ENCODE peak calls at places on chromosomes 3 and 15, in ten cellular contexts. One of them, this sample, is unnamed.

GRCh38 chr3:15345051-15345607 is 12.7 kb upstream of the SH3BP5 start:
- DNase-seq in sigmoid colon: no peak
- DNase-seq in iPS DF 6.9: no peak
- DNase-seq in AG04450: no peak
- DNase-seq in GM06990: peak; percentile 44
- DNase-seq in fibroblast of mammary gland: no peak
- DNase-seq in fibroblast of lung: no peak
- DNase-seq in choroid plexus epithelial cell: no peak
- DNase-seq in AG09309: no peak
- DNase-seq in mammary epithelial cell: no peak
- DNase-seq in this sample: no peak

GRCh38 chr3:11757441-11757875 is 89.2 kb downstream of the TAMM41 start:
- DNase-seq in sigmoid colon: no peak
- DNase-seq in fibroblast of mammary gland: peak; percentile 30
- DNase-seq in mammary epithelial cell: peak; percentile 17
- DNase-seq in AG04450: peak; percentile 16
- DNase-seq in GM06990: no peak
- DNase-seq in fibroblast of lung: peak; percentile 14
- DNase-seq in iPS DF 6.9: no peak
- DNase-seq in choroid plexus epithelial cell: peak; percentile 57
- DNase-seq in AG09309: no peak
- DNase-seq in this sample: no peak

GRCh38 chr15:40075298-40076044 is 33.2 kb downstream of the BMF start:
- DNase-seq in GM06990: no peak
- DNase-seq in AG04450: no peak
- DNase-seq in iPS DF 6.9: no peak
- DNase-seq in sigmoid colon: no peak
- DNase-seq in mammary epithelial cell: no peak
- DNase-seq in AG09309: no peak
- DNase-seq in choroid plexus epithelial cell: no peak
- DNase-seq in fibroblast of mammary gland: no peak
- DNase-seq in fibroblast of lung: no peak
- DNase-seq in this sample: no peak

GRCh38 chr3:149566296-149566945 is 91.4 kb downstream of the WWTR1 start:
- DNase-seq in sigmoid colon: no peak
- DNase-seq in AG09309: no peak
- DNase-seq in choroid plexus epithelial cell: peak; percentile 58
- DNase-seq in AG04450: no peak
- DNase-seq in fibroblast of lung: peak; percentile 74
- DNase-seq in fibroblast of mammary gland: peak; percentile 71
- DNase-seq in GM06990: no peak
- DNase-seq in mammary epithelial cell: no peak
- DNase-seq in iPS DF 6.9: no peak
- DNase-seq in this sample: no peak

GRCh38 chr15:80518522-80518921 is 114.3 kb downstream of the ARNT2 start:
- DNase-seq in AG04450: no peak
- DNase-seq in fibroblast of mammary gland: no peak
- DNase-seq in sigmoid colon: no peak
- DNase-seq in GM06990: no peak
- DNase-seq in AG09309: no peak
- DNase-seq in choroid plexus epithelial cell: no peak
- DNase-seq in mammary epithelial cell: no peak
- DNase-seq in fibroblast of lung: no peak
- DNase-seq in iPS DF 6.9: no peak
- DNase-seq in this sample: no peak

GRCh38 chr15:98562361-98562791 is 86.0 kb upstream of the IGF1R start:
- DNase-seq in choroid plexus epithelial cell: no peak
- DNase-seq in iPS DF 6.9: no peak
- DNase-seq in mammary epithelial cell: peak; percentile 85
- DNase-seq in AG09309: no peak
- DNase-seq in fibroblast of lung: no peak
- DNase-seq in sigmoid colon: peak; percentile 94
- DNase-seq in AG04450: no peak
- DNase-seq in fibroblast of mammary gland: no peak
- DNase-seq in GM06990: no peak
- DNase-seq in this sample: no peak

GRCh38 chr15:92413511-92413910 is 19.8 kb downstream of the ST8SIA2 start:
- DNase-seq in GM06990: no peak
- DNase-seq in fibroblast of mammary gland: no peak
- DNase-seq in choroid plexus epithelial cell: no peak
- DNase-seq in AG09309: no peak
- DNase-seq in mammary epithelial cell: no peak
- DNase-seq in iPS DF 6.9: no peak
- DNase-seq in AG04450: no peak
- DNase-seq in sigmoid colon: no peak
- DNase-seq in fibroblast of lung: no peak
- DNase-seq in this sample: no peak

GRCh38 chr15:66803182-66803729 is 101.2 kb downstream of the SMAD6 start:
- DNase-seq in fibroblast of lung: peak; percentile 99
- DNase-seq in iPS DF 6.9: no peak
- DNase-seq in AG04450: peak; percentile 97
- DNase-seq in AG09309: peak; percentile 89
- DNase-seq in sigmoid colon: peak; percentile 93
- DNase-seq in GM06990: no peak
- DNase-seq in choroid plexus epithelial cell: peak; percentile 98
- DNase-seq in fibroblast of mammary gland: peak; percentile 96
- DNase-seq in mammary epithelial cell: peak; percentile 87
- DNase-seq in this sample: peak; percentile 91

GRCh38 chr3:149091983-149092382 is 5.7 kb upstream of the HLTF start:
- DNase-seq in sigmoid colon: no peak
- DNase-seq in GM06990: no peak
- DNase-seq in fibroblast of lung: no peak
- DNase-seq in fibroblast of mammary gland: no peak
- DNase-seq in choroid plexus epithelial cell: no peak
- DNase-seq in AG09309: no peak
- DNase-seq in AG04450: no peak
- DNase-seq in iPS DF 6.9: no peak
- DNase-seq in mammary epithelial cell: no peak
- DNase-seq in this sample: no peak

GRCh38 chr3:170076715-170077238 is 39.0 kb downstream of the GPR160 start:
- DNase-seq in fibroblast of lung: peak; percentile 66
- DNase-seq in AG04450: peak; percentile 45
- DNase-seq in iPS DF 6.9: no peak
- DNase-seq in fibroblast of mammary gland: peak; percentile 80
- DNase-seq in mammary epithelial cell: peak; percentile 53
- DNase-seq in AG09309: peak; percentile 2
- DNase-seq in GM06990: no peak
- DNase-seq in choroid plexus epithelial cell: peak; percentile 90
- DNase-seq in sigmoid colon: no peak
- DNase-seq in this sample: no peak

GRCh38 chr3:172153335-172153861 is 114.0 kb downstream of the FNDC3B start:
- DNase-seq in GM06990: no peak
- DNase-seq in sigmoid colon: peak; percentile 98
- DNase-seq in choroid plexus epithelial cell: peak; percentile 99
- DNase-seq in iPS DF 6.9: no peak
- DNase-seq in fibroblast of mammary gland: peak; percentile 99
- DNase-seq in AG09309: peak; percentile 93
- DNase-seq in AG04450: peak; percentile 90
- DNase-seq in mammary epithelial cell: peak; percentile 97
- DNase-seq in fibroblast of lung: peak; percentile 100
- DNase-seq in this sample: peak; percentile 93

GRCh38 chr15:31598620-31599019 is 272.0 kb downstream of the KLF13 start:
- DNase-seq in fibroblast of lung: peak; percentile 15
- DNase-seq in AG09309: no peak
- DNase-seq in iPS DF 6.9: no peak
- DNase-seq in fibroblast of mammary gland: no peak
- DNase-seq in GM06990: no peak
- DNase-seq in choroid plexus epithelial cell: peak; percentile 4
- DNase-seq in mammary epithelial cell: no peak
- DNase-seq in sigmoid colon: no peak
- DNase-seq in AG04450: no peak
- DNase-seq in this sample: no peak
- H3K4me3 ChIP-seq in fibroblast of lung: no peak overlapping the region
- H3K4me3 ChIP-seq in AG09309: no peak overlapping the region
- H3K4me3 ChIP-seq in iPS DF 6.9: no peak overlapping the region
- H3K4me3 ChIP-seq in fibroblast of mammary gland: no peak overlapping the region
- H3K4me3 ChIP-seq in GM06990: no peak overlapping the region
- H3K4me3 ChIP-seq in choroid plexus epithelial cell: no peak overlapping the region
- H3K4me3 ChIP-seq in mammary epithelial cell: no peak overlapping the region
- H3K4me3 ChIP-seq in sigmoid colon: no peak overlapping the region
- H3K4me3 ChIP-seq in AG04450: no peak overlapping the region
- H3K4me3 ChIP-seq in this sample: no peak overlapping the region

GRCh38 chr15:65420975-65421359 is 1.8 kb downstream of the IGDCC4 start:
- DNase-seq in GM06990: no peak
- DNase-seq in fibroblast of lung: no peak
- DNase-seq in fibroblast of mammary gland: no peak
- DNase-seq in iPS DF 6.9: no peak
- DNase-seq in choroid plexus epithelial cell: no peak
- DNase-seq in sigmoid colon: peak; percentile 56
- DNase-seq in AG04450: no peak
- DNase-seq in mammary epithelial cell: no peak
- DNase-seq in AG09309: no peak
- DNase-seq in this sample: no peak

GRCh38 chr15:65421360-65422215 is 1.2 kb downstream of the IGDCC4 start:
- DNase-seq in choroid plexus epithelial cell: peak; percentile 67
- DNase-seq in sigmoid colon: peak; percentile 66
- DNase-seq in iPS DF 6.9: peak; percentile 95
- DNase-seq in AG04450: peak; percentile 46
- DNase-seq in fibroblast of mammary gland: peak; percentile 66
- DNase-seq in fibroblast of lung: peak; percentile 89
- DNase-seq in AG09309: no peak
- DNase-seq in mammary epithelial cell: no peak
- DNase-seq in GM06990: peak; percentile 52
- DNase-seq in this sample: no peak

GRCh38 chr15:65423977-65424679 is 1.4 kb upstream of the IGDCC4 start:
- DNase-seq in sigmoid colon: peak; percentile 27
- DNase-seq in fibroblast of lung: peak; percentile 67
- DNase-seq in GM06990: no peak
- DNase-seq in mammary epithelial cell: no peak
- DNase-seq in AG09309: no peak
- DNase-seq in iPS DF 6.9: no peak
- DNase-seq in AG04450: no peak
- DNase-seq in choroid plexus epithelial cell: no peak
- DNase-seq in fibroblast of mammary gland: peak; percentile 64
- DNase-seq in this sample: no peak

GRCh38 chr15:65424683-65425082 is 1.9 kb upstream of the IGDCC4 start:
- DNase-seq in sigmoid colon: peak; percentile 27
- DNase-seq in AG09309: no peak
- DNase-seq in AG04450: no peak
- DNase-seq in fibroblast of mammary gland: no peak
- DNase-seq in fibroblast of lung: no peak
- DNase-seq in choroid plexus epithelial cell: no peak
- DNase-seq in mammary epithelial cell: no peak
- DNase-seq in iPS DF 6.9: no peak
- DNase-seq in GM06990: no peak
- DNase-seq in this sample: no peak

DNA sequence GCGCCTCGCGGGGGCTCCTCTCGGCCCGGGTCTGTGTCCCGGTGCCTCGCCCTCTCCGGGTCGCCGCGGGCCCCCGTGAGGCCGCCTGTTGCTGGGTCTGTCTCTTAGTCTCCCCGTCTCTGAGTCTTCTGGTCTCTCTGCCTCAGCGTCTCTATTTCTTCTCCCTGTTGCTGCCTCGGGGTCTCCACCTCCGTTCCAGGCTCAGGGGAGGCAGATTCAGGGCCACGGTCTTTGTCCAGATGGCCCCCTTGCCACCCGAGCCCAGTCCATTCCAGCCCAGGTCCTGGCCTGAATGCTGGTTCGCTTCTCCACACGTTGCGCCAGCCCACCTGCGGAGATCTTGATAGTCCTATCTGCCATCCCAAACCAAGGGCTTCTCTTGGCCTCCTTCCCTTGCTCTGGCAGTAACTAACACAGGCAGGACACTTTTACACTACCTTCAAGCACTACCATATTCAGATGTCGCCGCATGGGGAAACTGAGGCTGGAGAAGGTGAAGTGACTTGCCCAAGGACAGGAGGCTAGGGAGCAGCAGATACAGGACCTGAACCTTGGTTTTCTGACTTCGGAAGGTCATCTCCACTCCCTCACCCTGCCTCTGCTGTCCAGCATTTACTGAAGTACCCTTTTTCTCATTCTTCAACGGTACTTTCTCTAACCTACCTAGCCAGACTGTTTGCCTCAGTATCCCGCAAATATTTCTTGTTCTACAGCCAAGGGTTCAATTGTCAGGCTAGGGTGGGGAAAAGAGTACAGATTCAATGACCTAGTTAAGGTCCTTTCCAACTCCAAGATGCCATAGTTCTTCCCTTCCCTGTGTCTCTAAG is 616 bp upstream of the IGDCC4 start:
- DNase-seq in sigmoid colon: peak; percentile 45
- DNase-seq in AG09309: no peak
- DNase-seq in mammary epithelial cell: no peak
- DNase-seq in choroid plexus epithelial cell: no peak
- DNase-seq in iPS DF 6.9: no peak
- DNase-seq in GM06990: no peak
- DNase-seq in fibroblast of mammary gland: no peak
- DNase-seq in AG04450: no peak
- DNase-seq in fibroblast of lung: no peak
- DNase-seq in this sample: no peak
- H3K4me3 ChIP-seq in sigmoid colon: peak overlapping the region; percentile 60
- H3K4me3 ChIP-seq in AG09309: no peak overlapping the region
- H3K4me3 ChIP-seq in mammary epithelial cell: no peak overlapping the region
- H3K4me3 ChIP-seq in choroid plexus epithelial cell: peak overlapping the region; percentile 35
- H3K4me3 ChIP-seq in iPS DF 6.9: peak overlapping the region; percentile 69
- H3K4me3 ChIP-seq in GM06990: peak overlapping the region; percentile 30
- H3K4me3 ChIP-seq in fibroblast of mammary gland: peak overlapping the region; percentile 3
- H3K4me3 ChIP-seq in AG04450: peak overlapping the region; percentile 43
- H3K4me3 ChIP-seq in fibroblast of lung: peak overlapping the region; percentile 8
- H3K4me3 ChIP-seq in this sample: no peak overlapping the region

GRCh38 chr15:73345658-73346057 is 23.1 kb downstream of the HCN4 start:
- DNase-seq in fibroblast of lung: no peak
- DNase-seq in choroid plexus epithelial cell: no peak
- DNase-seq in fibroblast of mammary gland: no peak
- DNase-seq in mammary epithelial cell: no peak
- DNase-seq in sigmoid colon: no peak
- DNase-seq in iPS DF 6.9: no peak
- DNase-seq in AG04450: no peak
- DNase-seq in GM06990: no peak
- DNase-seq in AG09309: no peak
- DNase-seq in this sample: no peak
- H3K4me3 ChIP-seq in fibroblast of lung: no peak overlapping the region
- H3K4me3 ChIP-seq in choroid plexus epithelial cell: no peak overlapping the region
- H3K4me3 ChIP-seq in fibroblast of mammary gland: no peak overlapping the region
- H3K4me3 ChIP-seq in mammary epithelial cell: no peak overlapping the region
- H3K4me3 ChIP-seq in sigmoid colon: no peak overlapping the region
- H3K4me3 ChIP-seq in iPS DF 6.9: no peak overlapping the region
- H3K4me3 ChIP-seq in AG04450: no peak overlapping the region
- H3K4me3 ChIP-seq in GM06990: no peak overlapping the region
- H3K4me3 ChIP-seq in AG09309: no peak overlapping the region
- H3K4me3 ChIP-seq in this sample: no peak overlapping the region

DNA sequence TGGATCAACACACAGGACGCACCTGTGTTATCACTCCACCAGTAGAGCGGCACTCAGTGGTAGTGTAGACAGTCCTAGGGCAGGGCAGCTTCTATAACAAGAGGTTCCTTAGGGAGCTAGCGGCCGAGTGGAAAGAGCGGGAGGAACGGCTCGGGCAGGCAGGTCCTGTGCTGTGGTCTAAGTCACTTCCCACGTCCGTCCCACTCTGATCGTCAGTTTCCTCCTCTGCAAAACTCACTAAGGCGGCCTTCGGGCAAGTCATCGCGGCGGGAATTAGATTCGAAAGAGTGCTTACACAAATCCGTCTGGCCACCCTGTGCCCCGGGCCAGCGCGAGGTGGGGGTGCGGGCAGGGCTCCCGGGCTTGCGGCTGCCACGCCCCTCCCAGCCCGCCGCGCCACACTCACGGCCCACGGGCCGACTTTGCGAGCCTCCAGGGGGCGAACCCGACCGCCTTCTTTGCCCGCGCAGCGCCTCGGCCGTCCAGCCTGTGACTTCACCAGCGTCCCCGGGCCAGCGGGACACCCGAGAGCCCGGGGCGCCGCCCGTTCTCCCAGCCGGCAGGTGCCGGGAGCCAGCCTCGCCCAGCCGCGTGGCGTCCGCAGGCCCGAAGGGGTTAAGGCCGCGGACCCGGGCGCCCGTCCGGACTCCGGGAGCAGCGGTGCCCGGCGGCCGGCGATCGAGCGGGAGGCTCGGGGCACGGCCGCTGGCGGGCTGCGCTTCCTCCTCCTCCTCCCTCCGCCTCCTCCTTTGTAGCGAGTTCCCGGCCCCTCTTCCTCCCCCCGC is 426 bp upstream of the CORO2B start:
- DNase-seq in GM06990: no peak
- DNase-seq in mammary epithelial cell: peak; percentile 33
- DNase-seq in fibroblast of lung: peak; percentile 69
- DNase-seq in sigmoid colon: peak; percentile 89
- DNase-seq in choroid plexus epithelial cell: peak; percentile 57
- DNase-seq in AG09309: peak; percentile 10
- DNase-seq in AG04450: no peak
- DNase-seq in iPS DF 6.9: no peak
- DNase-seq in fibroblast of mammary gland: peak; percentile 63
- DNase-seq in this sample: no peak
- H3K4me3 ChIP-seq in GM06990: no peak overlapping the region
- H3K4me3 ChIP-seq in mammary epithelial cell: peak overlapping the region; percentile 54
- H3K4me3 ChIP-seq in fibroblast of lung: peak overlapping the region; percentile 82
- H3K4me3 ChIP-seq in sigmoid colon: peak overlapping the region; percentile 63
- H3K4me3 ChIP-seq in choroid plexus epithelial cell: peak overlapping the region; percentile 61
- H3K4me3 ChIP-seq in AG09309: peak overlapping the region; percentile 40
- H3K4me3 ChIP-seq in AG04450: peak overlapping the region; percentile 70
- H3K4me3 ChIP-seq in iPS DF 6.9: peak overlapping the region; percentile 67
- H3K4me3 ChIP-seq in fibroblast of mammary gland: peak overlapping the region; percentile 66
- H3K4me3 ChIP-seq in this sample: peak overlapping the region; percentile 50

This sample was measured in BJ.